ENCODE peak calls at places on chromosome 4, in ten cellular contexts. L is K562, E is GM12878, K is GM23338, Y is sigmoid colon, A is upper lobe of left lung, R is stomach, M is Panc1, O is HCT116, W is breast epithelium. G is an unnamed sample.

GRCh38 chr4:80265571-80266266 is 745 bp upstream of the FGF5 start:
- DNase-seq in A (peak), M (no peak), E (no peak), W (no peak), K (peak), Y (no peak), L (peak), R (no peak), O (no peak), G (no peak)

GRCh38 chr4:113756005-113756410 is 5.5 kb downstream of the CAMK2D start:
- DNase-seq in O (no peak), R (no peak), Y (no peak), W (no peak), M (no peak), A (no peak), K (peak), L (no peak), E (peak), G (no peak)

GRCh38 chr4:41373221-41373620 is 116.5 kb downstream of the UCHL1 start:
- DNase-seq in L (no peak), M (no peak), R (no peak), K (no peak), A (peak), O (no peak), Y (no peak), E (no peak), W (no peak), G (no peak)

GRCh38 chr4:73729534-73730165 is 10.7 kb upstream of the CXCL8 start:
- DNase-seq in O (peak), E (no peak), M (peak), Y (peak), L (peak), K (peak), A (no peak), R (peak), W (peak), G (peak)

GRCh38 chr4:1866095-1866755 is 5.0 kb upstream of the NSD2 start:
- DNase-seq in A (no peak), W (no peak), K (no peak), R (no peak), M (no peak), Y (no peak), O (no peak), L (no peak), E (no peak), G (no peak)

GRCh38 chr4:17335371-17335770 is 176.5 kb downstream of the QDPR start:
- DNase-seq in E (no peak), K (no peak), O (no peak), A (no peak), W (no peak), Y (no peak), R (no peak), M (no peak), L (no peak), G (no peak)

GRCh38 chr4:30832652-30833051 is 112.5 kb downstream of the PCDH7 start:
- DNase-seq in M (no peak), Y (no peak), A (no peak), E (no peak), R (no peak), O (no peak), K (no peak), W (no peak), L (no peak), G (no peak)

GRCh38 chr4:68162196-68162595 is 32.5 kb upstream of the TMPRSS11F start:
- DNase-seq in E (no peak), M (no peak), O (no peak), Y (no peak), K (no peak), L (no peak), R (no peak), A (no peak), W (no peak), G (no peak)

GRCh38 chr4:126834854-126835253 is 797.9 kb upstream of the INTU start:
- DNase-seq in W (no peak), M (no peak), A (no peak), R (no peak), L (no peak), Y (no peak), K (no peak), E (no peak), O (no peak), G (no peak)

GRCh38 chr4:152382057-152382785 is 153.7 kb downstream of the FBXW7 start:
- DNase-seq in O (no peak), M (no peak), A (no peak), W (no peak), K (no peak), E (no peak), Y (no peak), L (no peak), R (no peak), G (no peak)

GRCh38 chr4:21753084-21753760 is 195.3 kb downstream of the KCNIP4 start:
- DNase-seq in L (no peak), W (no peak), Y (no peak), A (no peak), E (no peak), O (no peak), K (no peak), R (no peak), M (no peak), G (no peak)

GRCh38 chr4:79528241-79528706 is 120.2 kb upstream of the GK2 start:
- DNase-seq in E (no peak), O (no peak), W (no peak), L (no peak), R (no peak), A (no peak), M (no peak), Y (no peak), K (no peak), G (no peak)

GRCh38 chr4:185656467-185656890 is 121.2 kb upstream of the PDLIM3 start:
- DNase-seq in O (no peak), M (no peak), Y (peak), A (no peak), E (no peak), W (peak), K (peak), L (no peak), R (peak), G (peak)

GRCh38 chr4:171157462-171158082 is 655.6 kb upstream of the GALNTL6 start:
- DNase-seq in E (no peak), Y (no peak), W (no peak), R (no peak), M (no peak), L (no peak), O (no peak), A (no peak), K (peak), G (no peak)

GRCh38 chr4:109921384-109921808 is 8.7 kb downstream of the EGF start:
- DNase-seq in K (peak), A (no peak), W (no peak), M (no peak), R (no peak), O (no peak), L (no peak), E (no peak), Y (no peak), G (no peak)

GRCh38 chr4:183554878-183555585 is 50.2 kb downstream of the ING2 start:
- DNase-seq in E (no peak), L (no peak), Y (no peak), A (no peak), O (no peak), K (no peak), M (no peak), R (no peak), W (no peak), G (no peak)

GRCh38 chr4:124053872-124054538 is 657.4 kb downstream of the SPRY1 start:
- DNase-seq in K (no peak), Y (no peak), A (no peak), W (no peak), E (no peak), L (no peak), M (no peak), O (no peak), R (no peak), G (no peak)

GRCh38 chr4:142475663-142476062 is 370.4 kb downstream of the INPP4B start:
- DNase-seq in W (no peak), L (no peak), A (no peak), E (no peak), K (no peak), M (no peak), O (no peak), R (no peak), Y (no peak), G (no peak)

GRCh38 chr4:135365065-135365464 is 1163.5 kb upstream of the PABPC4L start:
- DNase-seq in A (no peak), K (no peak), E (no peak), O (no peak), M (no peak), R (no peak), Y (no peak), W (no peak), L (no peak), G (no peak)

GRCh38 chr4:30116401-30116800 is 603.8 kb upstream of the PCDH7 start:
- DNase-seq in A (no peak), O (no peak), Y (no peak), R (no peak), K (no peak), W (no peak), L (no peak), E (no peak), M (no peak), G (no peak)

GRCh38 chr4:123995939-123996338 is 599.3 kb downstream of the SPRY1 start:
- DNase-seq in W (no peak), E (no peak), R (no peak), M (no peak), L (no peak), O (no peak), A (no peak), K (no peak), Y (no peak), G (no peak)

GRCh38 chr4:62550106-62550505 is 1350.0 kb downstream of the ADGRL3 start:
- DNase-seq in W (no peak), A (no peak), R (no peak), L (no peak), M (no peak), E (no peak), O (no peak), K (no peak), Y (no peak), G (no peak)

GRCh38 chr4:94454405-94454804 is 2.7 kb downstream of the PDLIM5 start:
- DNase-seq in A (no peak), Y (no peak), W (no peak), E (no peak), R (no peak), L (no peak), M (no peak), K (no peak), O (no peak), G (no peak)

GRCh38 chr4:106301393-106302084 is 14.5 kb downstream of the TBCK start:
- DNase-seq in L (no peak), K (peak), R (no peak), O (no peak), A (no peak), Y (no peak), M (no peak), W (no peak), E (no peak), G (no peak)

GRCh38 chr4:158581161-158581560 is 59.5 kb downstream of the RXFP1 start:
- DNase-seq in K (no peak), R (no peak), L (no peak), Y (no peak), E (no peak), M (no peak), W (no peak), O (no peak), A (no peak), G (no peak)

GRCh38 chr4:128809477-128810330 is at the start of gene JADE1:
- DNase-seq in E (no peak), R (peak), A (peak), Y (peak), K (peak), W (peak), M (peak), L (peak), O (peak), G (peak)

GRCh38 chr4:128800305-128800704 is 9.2 kb upstream of the JADE1 start:
- DNase-seq in E (no peak), A (no peak), M (no peak), R (no peak), W (no peak), K (no peak), Y (no peak), O (no peak), L (no peak), G (no peak)

GRCh38 chr4:128802680-128803628 is 6.5 kb upstream of the JADE1 start:
- DNase-seq in L (no peak), O (no peak), E (no peak), K (peak), R (no peak), Y (no peak), A (no peak), W (no peak), M (no peak), G (no peak)

DNA sequence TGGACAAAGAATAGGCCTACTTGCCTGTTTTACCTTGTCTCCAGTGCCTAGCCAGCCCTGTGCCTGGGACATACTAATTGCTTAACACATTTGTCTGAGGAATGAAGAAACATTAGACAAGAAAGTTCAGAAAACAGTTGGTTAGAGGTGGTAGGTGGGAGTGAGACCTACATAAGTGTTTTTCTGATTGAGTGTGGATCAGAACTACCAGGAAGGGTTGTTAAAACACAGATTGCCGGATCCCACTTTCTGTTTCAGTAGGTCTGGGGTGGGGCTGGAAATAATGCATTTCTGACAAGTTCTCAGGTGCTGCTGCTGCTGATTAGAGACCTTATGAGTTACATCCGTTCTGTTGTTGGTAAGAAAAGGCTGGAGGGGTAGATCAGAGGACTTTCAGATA is 5.7 kb upstream of the JADE1 start:
- DNase-seq in O (no peak), L (no peak), K (no peak), A (no peak), W (no peak), M (no peak), E (no peak), Y (no peak), R (no peak), G (no peak)
- H3K4me3 ChIP-seq in O (no peak), L (no peak), K (no peak), A (no peak), W (no peak), M (no peak), E (no peak), Y (no peak), R (no peak), G (no peak)

GRCh38 chr4:107896158-107896645 is 35.1 kb upstream of the CYP2U1 start:
- DNase-seq in E (no peak), Y (no peak), K (no peak), R (no peak), M (peak), O (peak), A (no peak), L (no peak), W (no peak), G (no peak)
- TF ChIP-seq POLR2AphosphoS5 in E (no peak), Y (no peak), K (no peak), R (peak), M (no peak), O (no peak), A (peak), L (no peak), W (no peak), G (no peak)

GRCh38 chr4:24991015-24991414 is 39.7 kb downstream of the LGI2 start:
- DNase-seq in E (no peak), K (no peak), Y (no peak), M (no peak), R (no peak), L (no peak), O (no peak), A (no peak), W (no peak), G (no peak)
- H3K27ac ChIP-seq in E (no peak), K (no peak), Y (peak), M (no peak), R (no peak), L (no peak), O (no peak), A (peak), W (no peak), G (no peak)

GRCh38 chr4:60089546-60090273 is 1110.4 kb upstream of the ADGRL3 start:
- DNase-seq in Y (no peak), O (no peak), E (no peak), M (no peak), L (no peak), K (peak), W (no peak), A (no peak), R (no peak), G (no peak)
- H3K4me3 ChIP-seq in Y (no peak), O (no peak), E (no peak), M (no peak), L (no peak), K (peak), W (no peak), A (no peak), R (no peak), G (no peak)

G was measured in transverse colon.